ENCODE peak calls at places on chromosomes 3 and 15, in ten cellular contexts. H is epithelial cell of esophagus, T is keratinocyte, U is neural progenitor cell, D is foreskin fibroblast, A is fibroblast of the aortic adventitia, B is GM12864, M is mammary epithelial cell, S is choroid plexus epithelial cell, W is bronchial epithelial cell. V is an unnamed sample.

GRCh38 chr3:187802928-187803259 is 57.6 kb upstream of the BCL6 start:
- DNase-seq in H (no peak), T (no peak), U (no peak), D (no peak), A (no peak), B (peak), M (no peak), S (no peak), W (no peak), V (no peak)

GRCh38 chr3:123816673-123817207 is 67.4 kb downstream of the MYLK start:
- DNase-seq in H (no peak), T (no peak), U (no peak), D (no peak), A (peak), B (no peak), M (no peak), S (peak), W (no peak), V (peak)

GRCh38 chr3:182509844-182510460 is 283.4 kb upstream of the ATP11B start:
- DNase-seq in H (no peak), T (no peak), U (no peak), D (no peak), A (no peak), B (no peak), M (no peak), S (no peak), W (no peak), V (no peak)

GRCh38 chr3:71056327-71056726 is 527.2 kb downstream of the FOXP1 start:
- DNase-seq in H (peak), T (no peak), U (no peak), D (peak), A (peak), B (no peak), M (peak), S (peak), W (peak), V (no peak)

GRCh38 chr3:112846764-112847163 is at the start of gene CD200R1L:
- DNase-seq in H (no peak), T (no peak), U (no peak), D (no peak), A (no peak), B (no peak), M (no peak), S (no peak), W (no peak), V (no peak)

GRCh38 chr15:45648521-45649200 is 13.8 kb downstream of the SQOR start:
- DNase-seq in H (peak), T (no peak), U (no peak), D (peak), A (peak), B (no peak), M (peak), S (peak), W (peak), V (no peak)

GRCh38 chr3:196524527-196524926 is 9.4 kb upstream of the SMCO1 start:
- DNase-seq in H (peak), T (no peak), U (peak), D (no peak), A (no peak), B (no peak), M (no peak), S (peak), W (peak), V (no peak)

GRCh38 chr3:184552863-184553262 is 8.7 kb upstream of the EPHB3 start:
- DNase-seq in H (no peak), T (no peak), U (no peak), D (no peak), A (no peak), B (no peak), M (no peak), S (no peak), W (no peak), V (no peak)

GRCh38 chr3:42493798-42494151 is 8.7 kb upstream of the VIPR1 start:
- DNase-seq in H (no peak), T (no peak), U (no peak), D (no peak), A (no peak), B (no peak), M (no peak), S (no peak), W (no peak), V (no peak)

GRCh38 chr3:25474000-25474399 is 45.9 kb downstream of the RARB start:
- DNase-seq in H (no peak), T (no peak), U (no peak), D (no peak), A (peak), B (no peak), M (no peak), S (no peak), W (no peak), V (no peak)

GRCh38 chr3:125582707-125583106 is 12.6 kb downstream of the OSBPL11 start:
- DNase-seq in H (peak), T (no peak), U (no peak), D (no peak), A (peak), B (no peak), M (no peak), S (peak), W (no peak), V (no peak)

GRCh38 chr3:51678685-51679084 is 7.6 kb downstream of the TEX264 start:
- DNase-seq in H (peak), T (no peak), U (peak), D (no peak), A (no peak), B (no peak), M (peak), S (no peak), W (peak), V (no peak)

GRCh38 chr3:18900994-18901393 is 247.3 kb upstream of the KCNH8 start:
- DNase-seq in H (no peak), T (no peak), U (no peak), D (no peak), A (no peak), B (no peak), M (no peak), S (no peak), W (no peak), V (no peak)
- H3K4me3 ChIP-seq in H (no peak), T (no peak), U (no peak), D (no peak), A (no peak), B (no peak), M (no peak), S (no peak), W (no peak), V (no peak)

GRCh38 chr3:29382845-29383244 is 102.0 kb downstream of the RBMS3 start:
- DNase-seq in H (no peak), T (no peak), U (no peak), D (no peak), A (no peak), B (no peak), M (no peak), S (no peak), W (no peak), V (no peak)
- TF ChIP-seq CTCF in H (no peak), T (no peak), U (no peak), D (no peak), A (no peak), B (no peak), M (no peak), S (no peak), W (no peak), V (no peak)

GRCh38 chr3:189773056-189773455 is 141.9 kb downstream of the TP63 start:
- DNase-seq in H (no peak), T (no peak), U (no peak), D (peak), A (peak), B (no peak), M (no peak), S (peak), W (no peak), V (peak)
- H3K4me3 ChIP-seq in H (no peak), T (no peak), U (no peak), D (no peak), A (no peak), B (no peak), M (no peak), S (no peak), W (no peak), V (peak)

GRCh38 chr3:188927971-188928370 is 243.8 kb upstream of the TPRG1 start:
- DNase-seq in H (no peak), T (no peak), U (no peak), D (no peak), A (no peak), B (no peak), M (no peak), S (no peak), W (no peak), V (no peak)

GRCh38 chr3:188926141-188926540 is 245.6 kb upstream of the TPRG1 start:
- DNase-seq in H (no peak), T (no peak), U (no peak), D (no peak), A (no peak), B (no peak), M (no peak), S (no peak), W (no peak), V (no peak)

GRCh38 chr3:188931531-188931930 is 240.2 kb upstream of the TPRG1 start:
- DNase-seq in H (no peak), T (no peak), U (no peak), D (no peak), A (no peak), B (no peak), M (no peak), S (no peak), W (no peak), V (no peak)

GRCh38 chr3:188926741-188927650 is 244.8 kb upstream of the TPRG1 start:
- DNase-seq in H (no peak), T (no peak), U (no peak), D (no peak), A (no peak), B (no peak), M (no peak), S (no peak), W (no peak), V (no peak)

GRCh38 chr3:188929138-188929537 is 242.6 kb upstream of the TPRG1 start:
- DNase-seq in H (peak), T (no peak), U (peak), D (no peak), A (no peak), B (no peak), M (peak), S (peak), W (peak), V (no peak)
- TF ChIP-seq CTCF in H (peak), T (peak), U (peak), D (no peak), A (peak), B (no peak), M (peak), S (peak), W (peak), V (no peak)

DNA sequence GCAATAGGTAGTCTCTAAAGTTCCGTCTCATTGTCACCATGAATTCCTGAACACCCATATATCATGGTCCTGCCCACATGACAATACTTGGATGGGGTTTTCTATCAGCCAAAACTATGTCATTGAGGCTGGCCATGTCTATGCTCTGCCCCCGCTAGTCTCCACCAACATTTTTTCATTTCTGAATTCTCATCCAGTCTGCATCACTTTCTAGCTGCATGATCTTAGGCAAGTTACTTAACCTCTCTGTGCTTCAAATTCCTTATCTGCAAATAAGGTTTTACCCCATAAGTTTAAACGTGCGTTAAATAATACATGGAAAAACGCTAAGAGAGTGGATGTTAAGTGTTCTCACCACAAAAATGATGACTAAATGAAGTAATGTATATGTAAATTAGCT is 14.1 kb downstream of the HERC1 start:
- DNase-seq in H (no peak), T (no peak), U (no peak), D (no peak), A (no peak), B (no peak), M (no peak), S (no peak), W (no peak), V (no peak)
- H3K4me3 ChIP-seq in H (no peak), T (no peak), U (no peak), D (no peak), A (no peak), B (no peak), M (no peak), S (no peak), W (no peak), V (no peak)

DNA sequence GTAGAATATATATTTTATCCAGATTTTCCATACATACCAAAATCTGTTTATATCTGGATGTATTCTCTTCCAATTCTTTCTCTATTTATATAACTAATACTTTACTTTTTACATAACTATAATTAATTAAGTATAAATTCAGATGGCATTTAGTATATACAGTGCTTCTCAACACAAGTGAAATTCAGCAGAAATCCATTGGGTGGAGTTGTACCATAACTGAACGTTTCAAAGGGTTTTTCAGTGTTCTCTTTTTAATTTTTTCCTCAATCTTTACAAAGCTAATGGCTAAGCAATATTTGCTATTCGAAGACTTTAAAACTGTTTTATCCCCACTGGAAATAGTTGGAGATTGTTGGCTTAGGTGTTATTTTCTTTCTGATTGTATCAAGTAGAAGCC is 13.9 kb upstream of the ZBBX start:
- DNase-seq in H (no peak), T (no peak), U (no peak), D (no peak), A (no peak), B (no peak), M (no peak), S (no peak), W (no peak), V (no peak)
- TF ChIP-seq CTCF in H (no peak), T (no peak), U (peak), D (no peak), A (no peak), B (no peak), M (peak), S (no peak), W (no peak), V (no peak)

GRCh38 chr3:194575484-194576210 is 57.6 kb downstream of the TMEM44 start:
- DNase-seq in H (peak), T (no peak), U (no peak), D (peak), A (peak), B (no peak), M (no peak), S (peak), W (peak), V (no peak)

GRCh38 chr3:194572944-194573491 is 60.2 kb downstream of the TMEM44 start:
- DNase-seq in H (peak), T (no peak), U (no peak), D (no peak), A (peak), B (no peak), M (peak), S (peak), W (peak), V (no peak)

GRCh38 chr3:194573680-194574437 is 59.4 kb downstream of the TMEM44 start:
- DNase-seq in H (peak), T (no peak), U (peak), D (peak), A (peak), B (no peak), M (no peak), S (peak), W (peak), V (no peak)

GRCh38 chr3:194572131-194572789 is 61.0 kb downstream of the TMEM44 start:
- DNase-seq in H (peak), T (no peak), U (peak), D (peak), A (peak), B (no peak), M (peak), S (peak), W (peak), V (peak)

GRCh38 chr3:194574639-194575483 is 58.4 kb downstream of the TMEM44 start:
- DNase-seq in H (peak), T (no peak), U (no peak), D (peak), A (peak), B (no peak), M (peak), S (peak), W (peak), V (no peak)
- H3K4me3 ChIP-seq in H (no peak), T (no peak), U (no peak), D (no peak), A (no peak), B (no peak), M (no peak), S (no peak), W (no peak), V (no peak)

GRCh38 chr3:119827209-119827608 is 45.3 kb downstream of the NR1I2 start:
- DNase-seq in H (no peak), T (no peak), U (no peak), D (no peak), A (no peak), B (no peak), M (no peak), S (no peak), W (no peak), V (no peak)

GRCh38 chr3:119834754-119835365 is 53.0 kb downstream of the NR1I2 start:
- DNase-seq in H (no peak), T (no peak), U (no peak), D (no peak), A (no peak), B (no peak), M (no peak), S (no peak), W (no peak), V (no peak)

GRCh38 chr3:119829431-119829830 is 47.5 kb downstream of the NR1I2 start:
- DNase-seq in H (no peak), T (no peak), U (no peak), D (no peak), A (peak), B (no peak), M (no peak), S (no peak), W (no peak), V (no peak)

GRCh38 chr3:119831941-119832371 is 50.1 kb downstream of the NR1I2 start:
- DNase-seq in H (no peak), T (no peak), U (no peak), D (peak), A (no peak), B (no peak), M (peak), S (peak), W (no peak), V (peak)

GRCh38 chr3:119831022-119831421 is 49.1 kb downstream of the NR1I2 start:
- DNase-seq in H (no peak), T (no peak), U (no peak), D (no peak), A (no peak), B (no peak), M (no peak), S (peak), W (no peak), V (no peak)
- TF ChIP-seq CTCF in H (peak), T (peak), U (peak), D (peak), A (peak), B (peak), M (peak), S (peak), W (no peak), V (peak)

GRCh38 chr3:104952160-104952559 is 414.5 kb upstream of the ALCAM start:
- DNase-seq in H (no peak), T (no peak), U (no peak), D (no peak), A (no peak), B (no peak), M (no peak), S (peak), W (no peak), V (no peak)

GRCh38 chr3:104947946-104948345 is 418.8 kb upstream of the ALCAM start:
- DNase-seq in H (no peak), T (no peak), U (no peak), D (peak), A (peak), B (no peak), M (no peak), S (peak), W (no peak), V (no peak)

GRCh38 chr3:104956620-104957345 is 409.9 kb upstream of the ALCAM start:
- DNase-seq in H (no peak), T (no peak), U (no peak), D (no peak), A (no peak), B (no peak), M (no peak), S (no peak), W (no peak), V (no peak)

GRCh38 chr3:104952587-104952986 is 414.1 kb upstream of the ALCAM start:
- DNase-seq in H (peak), T (no peak), U (no peak), D (peak), A (peak), B (no peak), M (peak), S (peak), W (peak), V (peak)

GRCh38 chr3:104951426-104951825 is 415.3 kb upstream of the ALCAM start:
- DNase-seq in H (peak), T (no peak), U (no peak), D (peak), A (no peak), B (no peak), M (no peak), S (peak), W (peak), V (no peak)
- H3K4me3 ChIP-seq in H (no peak), T (no peak), U (no peak), D (no peak), A (no peak), B (no peak), M (no peak), S (no peak), W (no peak), V (no peak)

DNA sequence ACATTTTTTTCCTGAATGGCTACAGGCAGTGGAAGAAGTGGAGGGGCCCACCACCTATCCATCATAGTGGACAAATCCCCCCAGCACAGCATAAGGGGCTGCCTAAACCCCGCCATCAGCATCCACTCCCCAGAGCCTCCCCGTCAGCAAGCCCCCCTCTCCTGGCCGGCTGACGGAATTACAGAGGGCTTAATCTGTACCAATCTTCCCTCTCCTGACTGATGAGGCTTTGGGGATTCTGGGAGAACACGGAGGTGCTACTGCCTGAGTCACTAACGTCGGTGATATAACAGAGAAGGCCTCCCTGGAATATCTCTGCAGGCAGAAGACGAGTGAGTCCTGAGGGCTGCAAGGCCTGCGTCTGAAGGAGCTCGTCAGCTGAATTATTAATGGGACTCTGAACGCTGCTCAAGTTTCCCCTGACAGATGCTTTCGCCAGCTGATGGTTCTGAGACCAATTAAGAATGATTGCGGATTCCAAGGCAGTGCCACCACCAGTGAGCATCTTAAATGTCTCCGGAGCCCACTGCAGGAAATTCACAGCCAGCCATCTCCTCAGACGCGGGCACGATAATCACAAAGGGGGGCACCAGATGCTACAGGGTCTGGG is 147.7 kb downstream of the XXYLT1 start:
- DNase-seq in H (no peak), T (no peak), U (peak), D (no peak), A (no peak), B (no peak), M (no peak), S (no peak), W (no peak), V (no peak)
- TF ChIP-seq CTCF in H (no peak), T (no peak), U (peak), D (peak), A (no peak), B (no peak), M (no peak), S (peak), W (no peak), V (peak)